ENCODE peak calls at places on chromosomes 13 and 19, in eight cellular contexts. One of them, this sample, is unnamed. For H3K9me3, the result is how much of the 10 kb centered on the place peaks cover.

GRCh38 chr13:105213512-105213911 is 1322.0 kb downstream of the EFNB2 start:
- DNase-seq in tibial nerve: no peak
- DNase-seq in PC-3: no peak
- DNase-seq in neural progenitor cell: peak
- DNase-seq in stomach: no peak
- DNase-seq in heart left ventricle: no peak
- DNase-seq in upper lobe of right lung: no peak
- DNase-seq in thoracic aorta: no peak
- DNase-seq in this sample: no peak

GRCh38 chr19:2962018-2962670 is 15.2 kb upstream of the TLE6 start:
- DNase-seq in tibial nerve: no peak
- DNase-seq in PC-3: peak
- DNase-seq in neural progenitor cell: peak
- DNase-seq in stomach: peak
- DNase-seq in heart left ventricle: peak
- DNase-seq in upper lobe of right lung: no peak
- DNase-seq in thoracic aorta: no peak
- DNase-seq in this sample: no peak

GRCh38 chr19:10818306-10819123 is 17.5 kb downstream of the TMED1 start:
- DNase-seq in tibial nerve: no peak
- DNase-seq in PC-3: no peak
- DNase-seq in neural progenitor cell: no peak
- DNase-seq in stomach: no peak
- DNase-seq in heart left ventricle: no peak
- DNase-seq in upper lobe of right lung: no peak
- DNase-seq in thoracic aorta: no peak
- DNase-seq in this sample: no peak

GRCh38 chr19:18171605-18172327 is 1.8 kb upstream of the IFI30 start:
- DNase-seq in tibial nerve: no peak
- DNase-seq in PC-3: no peak
- DNase-seq in neural progenitor cell: no peak
- DNase-seq in stomach: no peak
- DNase-seq in heart left ventricle: no peak
- DNase-seq in upper lobe of right lung: peak
- DNase-seq in thoracic aorta: no peak
- DNase-seq in this sample: no peak

GRCh38 chr13:20848203-20848602 is 54.3 kb downstream of the XPO4 start:
- DNase-seq in tibial nerve: no peak
- DNase-seq in PC-3: no peak
- DNase-seq in neural progenitor cell: no peak
- DNase-seq in stomach: no peak
- DNase-seq in heart left ventricle: no peak
- DNase-seq in upper lobe of right lung: no peak
- DNase-seq in thoracic aorta: no peak
- DNase-seq in this sample: no peak

GRCh38 chr19:2059422-2060201 is 8.6 kb upstream of the MKNK2 start:
- DNase-seq in tibial nerve: peak
- DNase-seq in PC-3: peak
- DNase-seq in neural progenitor cell: peak
- DNase-seq in stomach: peak
- DNase-seq in heart left ventricle: peak
- DNase-seq in upper lobe of right lung: peak
- DNase-seq in thoracic aorta: no peak
- DNase-seq in this sample: no peak

GRCh38 chr19:17125728-17126677 is 50.4 kb downstream of the MYO9B start:
- DNase-seq in tibial nerve: no peak
- DNase-seq in PC-3: no peak
- DNase-seq in neural progenitor cell: no peak
- DNase-seq in stomach: peak
- DNase-seq in heart left ventricle: peak
- DNase-seq in upper lobe of right lung: peak
- DNase-seq in thoracic aorta: peak
- DNase-seq in this sample: peak

GRCh38 chr13:111296417-111296816 is 24.0 kb upstream of the TEX29 start:
- DNase-seq in tibial nerve: no peak
- DNase-seq in PC-3: no peak
- DNase-seq in neural progenitor cell: no peak
- DNase-seq in stomach: no peak
- DNase-seq in heart left ventricle: no peak
- DNase-seq in upper lobe of right lung: no peak
- DNase-seq in thoracic aorta: no peak
- DNase-seq in this sample: no peak

GRCh38 chr19:3494559-3494958 is 5.9 kb downstream of the DOHH start:
- DNase-seq in tibial nerve: no peak
- DNase-seq in PC-3: no peak
- DNase-seq in neural progenitor cell: no peak
- DNase-seq in stomach: peak
- DNase-seq in heart left ventricle: no peak
- DNase-seq in upper lobe of right lung: no peak
- DNase-seq in thoracic aorta: no peak
- DNase-seq in this sample: peak

GRCh38 chr19:16849168-16849567 is 20.0 kb downstream of the SIN3B start:
- DNase-seq in tibial nerve: no peak
- DNase-seq in PC-3: peak
- DNase-seq in neural progenitor cell: no peak
- DNase-seq in stomach: no peak
- DNase-seq in heart left ventricle: no peak
- DNase-seq in upper lobe of right lung: no peak
- DNase-seq in thoracic aorta: no peak
- DNase-seq in this sample: no peak

GRCh38 chr13:44904982-44905381 is 84.3 kb downstream of the NUFIP1 start:
- DNase-seq in tibial nerve: peak
- DNase-seq in PC-3: peak
- DNase-seq in neural progenitor cell: no peak
- DNase-seq in stomach: peak
- DNase-seq in heart left ventricle: peak
- DNase-seq in upper lobe of right lung: no peak
- DNase-seq in thoracic aorta: peak
- DNase-seq in this sample: no peak

GRCh38 chr19:41351339-41352245 is 2.1 kb downstream of the TGFB1 start:
- DNase-seq in tibial nerve: no peak
- DNase-seq in PC-3: peak
- DNase-seq in neural progenitor cell: peak
- DNase-seq in stomach: peak
- DNase-seq in heart left ventricle: peak
- DNase-seq in upper lobe of right lung: peak
- DNase-seq in thoracic aorta: no peak
- DNase-seq in this sample: peak

GRCh38 chr13:76316998-76317527 is 569.1 kb downstream of the KCTD12 start:
- DNase-seq in tibial nerve: no peak
- DNase-seq in PC-3: no peak
- DNase-seq in neural progenitor cell: no peak
- DNase-seq in stomach: no peak
- DNase-seq in heart left ventricle: no peak
- DNase-seq in upper lobe of right lung: no peak
- DNase-seq in thoracic aorta: no peak
- DNase-seq in this sample: no peak

GRCh38 chr19:49954933-49955332 is 6.0 kb downstream of the SIGLEC11 start:
- DNase-seq in tibial nerve: no peak
- DNase-seq in PC-3: no peak
- DNase-seq in neural progenitor cell: no peak
- DNase-seq in stomach: peak
- DNase-seq in heart left ventricle: no peak
- DNase-seq in upper lobe of right lung: no peak
- DNase-seq in thoracic aorta: no peak
- DNase-seq in this sample: no peak

GRCh38 chr13:40539954-40540706 is 126.3 kb downstream of the FOXO1 start:
- DNase-seq in tibial nerve: no peak
- DNase-seq in PC-3: peak
- DNase-seq in neural progenitor cell: peak
- DNase-seq in stomach: no peak
- DNase-seq in heart left ventricle: no peak
- DNase-seq in upper lobe of right lung: no peak
- DNase-seq in thoracic aorta: no peak
- DNase-seq in this sample: no peak

GRCh38 chr13:44004881-44005280 is 125.2 kb downstream of the LACC1 start:
- DNase-seq in tibial nerve: no peak
- DNase-seq in PC-3: peak
- DNase-seq in neural progenitor cell: no peak
- DNase-seq in stomach: no peak
- DNase-seq in heart left ventricle: no peak
- DNase-seq in upper lobe of right lung: no peak
- DNase-seq in thoracic aorta: no peak
- DNase-seq in this sample: no peak

GRCh38 chr19:54921082-54921481 is 15.1 kb downstream of the NCR1 start:
- DNase-seq in tibial nerve: no peak
- DNase-seq in PC-3: no peak
- DNase-seq in neural progenitor cell: no peak
- DNase-seq in stomach: no peak
- DNase-seq in heart left ventricle: no peak
- DNase-seq in upper lobe of right lung: no peak
- DNase-seq in thoracic aorta: no peak
- DNase-seq in this sample: no peak

GRCh38 chr19:390386-391198 is 18.4 kb downstream of the C2CD4C start:
- DNase-seq in tibial nerve: no peak
- DNase-seq in PC-3: no peak
- DNase-seq in neural progenitor cell: no peak
- DNase-seq in stomach: no peak
- DNase-seq in heart left ventricle: no peak
- DNase-seq in upper lobe of right lung: no peak
- DNase-seq in thoracic aorta: no peak
- DNase-seq in this sample: no peak

GRCh38 chr19:38695832-38696732 is 48.2 kb downstream of the CAPN12 start:
- DNase-seq in tibial nerve: no peak
- DNase-seq in PC-3: no peak
- DNase-seq in neural progenitor cell: no peak
- DNase-seq in stomach: no peak
- DNase-seq in heart left ventricle: no peak
- DNase-seq in upper lobe of right lung: no peak
- DNase-seq in thoracic aorta: no peak
- DNase-seq in this sample: no peak

GRCh38 chr13:81171065-81171647 is 830.2 kb upstream of the SPRY2 start:
- DNase-seq in tibial nerve: no peak
- DNase-seq in PC-3: peak
- DNase-seq in neural progenitor cell: peak
- DNase-seq in stomach: no peak
- DNase-seq in heart left ventricle: no peak
- DNase-seq in upper lobe of right lung: no peak
- DNase-seq in thoracic aorta: no peak
- DNase-seq in this sample: no peak

GRCh38 chr13:83937579-83937978 is 55.3 kb upstream of the SLITRK1 start:
- DNase-seq in tibial nerve: no peak
- DNase-seq in PC-3: no peak
- DNase-seq in neural progenitor cell: no peak
- DNase-seq in stomach: no peak
- DNase-seq in heart left ventricle: no peak
- DNase-seq in upper lobe of right lung: no peak
- DNase-seq in thoracic aorta: no peak
- DNase-seq in this sample: no peak
- H3K9me3 ChIP-seq in tibial nerve: under half
- H3K9me3 ChIP-seq in PC-3: under half
- H3K9me3 ChIP-seq in neural progenitor cell: under half
- H3K9me3 ChIP-seq in stomach: under half
- H3K9me3 ChIP-seq in heart left ventricle: under half
- H3K9me3 ChIP-seq in upper lobe of right lung: under half
- H3K9me3 ChIP-seq in thoracic aorta: under half
- H3K9me3 ChIP-seq in this sample: under half

DNA sequence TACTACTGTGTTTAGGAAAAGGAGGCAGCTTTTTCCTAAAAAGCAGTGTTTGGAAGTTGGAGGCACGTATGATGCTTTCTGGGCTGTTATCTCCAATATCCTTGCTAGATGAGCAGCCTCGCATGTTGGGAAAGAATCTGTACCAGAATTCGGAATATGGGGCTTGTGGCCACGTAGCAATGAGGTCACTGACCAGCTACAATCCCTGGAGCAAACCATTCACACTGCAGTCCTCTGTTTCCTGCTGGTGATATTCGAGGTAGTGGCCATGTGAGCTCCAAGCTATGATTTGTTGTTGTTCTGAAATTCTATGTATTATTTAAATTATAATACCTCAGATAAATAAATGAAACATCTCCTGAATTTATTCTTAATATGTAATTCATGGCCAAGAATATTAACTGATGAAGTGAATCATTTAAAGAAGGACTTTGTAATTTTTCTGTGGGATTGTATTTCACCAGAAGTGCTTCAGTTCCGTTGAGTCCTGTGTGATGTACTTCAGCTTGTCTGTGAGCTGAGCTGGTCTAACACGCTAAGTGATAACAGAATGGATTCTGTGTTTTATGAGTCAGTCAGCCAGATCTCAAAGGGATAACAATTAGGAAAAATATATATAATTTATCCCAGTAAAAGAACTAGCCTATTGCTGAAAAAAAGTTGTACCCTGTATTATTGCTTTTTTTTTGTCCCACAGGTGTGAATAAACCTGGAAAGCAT is 319.5 kb downstream of the SHISA2 start:
- DNase-seq in tibial nerve: no peak
- DNase-seq in PC-3: no peak
- DNase-seq in neural progenitor cell: no peak
- DNase-seq in stomach: no peak
- DNase-seq in heart left ventricle: no peak
- DNase-seq in upper lobe of right lung: no peak
- DNase-seq in thoracic aorta: no peak
- DNase-seq in this sample: no peak
- H3K27ac ChIP-seq in tibial nerve: no peak
- H3K27ac ChIP-seq in PC-3: no peak
- H3K27ac ChIP-seq in neural progenitor cell: no peak
- H3K27ac ChIP-seq in stomach: no peak
- H3K27ac ChIP-seq in heart left ventricle: no peak
- H3K27ac ChIP-seq in upper lobe of right lung: no peak
- H3K27ac ChIP-seq in thoracic aorta: no peak
- H3K27ac ChIP-seq in this sample: no peak

DNA sequence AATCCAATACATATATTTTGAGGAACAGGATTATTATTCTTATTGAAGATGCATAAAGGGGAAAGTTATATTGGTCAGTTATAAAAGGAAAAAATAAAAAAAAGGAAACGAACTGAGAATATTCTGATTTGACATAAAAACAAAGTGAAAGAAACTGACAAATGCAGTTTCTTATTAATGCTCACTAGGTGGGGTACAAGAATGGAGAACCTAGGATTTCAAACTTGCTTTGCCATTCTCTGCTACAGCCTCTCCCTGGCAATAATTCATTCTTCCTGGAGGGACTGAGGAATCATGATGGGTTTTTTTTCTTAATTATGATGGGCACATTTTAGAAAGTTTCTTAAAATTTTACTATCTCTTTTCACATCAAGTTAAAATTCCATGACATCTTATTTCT is 154.9 kb downstream of the PCDH9 start:
- DNase-seq in tibial nerve: no peak
- DNase-seq in PC-3: peak
- DNase-seq in neural progenitor cell: no peak
- DNase-seq in stomach: no peak
- DNase-seq in heart left ventricle: no peak
- DNase-seq in upper lobe of right lung: no peak
- DNase-seq in thoracic aorta: no peak
- DNase-seq in this sample: no peak
- TF ChIP-seq CTCF in tibial nerve: no peak
- TF ChIP-seq CTCF in PC-3: peak
- TF ChIP-seq CTCF in neural progenitor cell: no peak
- TF ChIP-seq CTCF in stomach: no peak
- TF ChIP-seq CTCF in heart left ventricle: peak
- TF ChIP-seq CTCF in upper lobe of right lung: no peak
- TF ChIP-seq CTCF in thoracic aorta: no peak
- TF ChIP-seq CTCF in this sample: no peak

DNA sequence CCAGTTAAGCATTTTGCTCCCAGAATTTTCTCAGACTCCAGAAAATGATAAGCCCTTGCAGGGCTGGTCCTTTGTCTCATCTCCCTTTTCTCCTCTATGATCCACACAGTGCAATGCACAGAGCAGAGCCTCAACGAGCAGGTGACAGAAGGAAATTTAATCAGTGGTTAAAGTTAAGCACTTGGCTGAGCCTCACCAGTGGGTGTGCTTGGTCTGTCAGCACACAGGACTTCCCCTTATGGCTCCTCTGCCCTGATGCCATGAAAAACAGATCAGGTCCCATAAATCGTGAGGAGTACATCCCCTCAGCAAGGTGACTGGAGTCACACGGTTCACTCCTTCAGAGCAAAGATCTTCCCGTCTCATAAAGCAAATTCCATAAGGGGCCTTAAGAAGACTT is 818.2 kb downstream of the UQCRFS1 start:
- DNase-seq in tibial nerve: no peak
- DNase-seq in PC-3: no peak
- DNase-seq in neural progenitor cell: no peak
- DNase-seq in stomach: no peak
- DNase-seq in heart left ventricle: no peak
- DNase-seq in upper lobe of right lung: no peak
- DNase-seq in thoracic aorta: no peak
- DNase-seq in this sample: no peak
- H3K9me3 ChIP-seq in tibial nerve: under half
- H3K9me3 ChIP-seq in PC-3: under half
- H3K9me3 ChIP-seq in neural progenitor cell: under half
- H3K9me3 ChIP-seq in stomach: under half
- H3K9me3 ChIP-seq in heart left ventricle: under half
- H3K9me3 ChIP-seq in upper lobe of right lung: under half
- H3K9me3 ChIP-seq in thoracic aorta: under half
- H3K9me3 ChIP-seq in this sample: under half

This sample was measured in CD4-positive, alpha-beta T cell.